ENCODE peak calls at places on chromosomes 6 and 20, in six cellular contexts. O is HepG2, E is HEK293T, P is WTC11, D is H1, U is GM12878. T is an unnamed sample.

GRCh38 chr6:29826271-29826670 is 1.4 kb upstream of the HLA-G start:
- DNase-seq in D (no peak), P (no peak), U (no peak), E (no peak), O (no peak), T (no peak)

GRCh38 chr20:22583773-22584629 is at the start of gene FOXA2:
- DNase-seq in D (peak; percentile 69), P (peak; percentile 61), O (peak; percentile 93), U (no peak), E (peak; percentile 17), T (no peak)

GRCh38 chr20:36093025-36093803 is 61.3 kb upstream of the EPB41L1 start:
- DNase-seq in D (no peak), O (no peak), U (no peak), P (no peak), E (no peak), T (no peak)

GRCh38 chr20:23230766-23231385 is 119.7 kb upstream of the NXT1 start:
- DNase-seq in D (peak; percentile 33), O (no peak), P (no peak), E (no peak), U (no peak), T (no peak)

GRCh38 chr6:159890201-159890600 is 587 bp upstream of the MAS1 start:
- DNase-seq in O (no peak), E (no peak), P (no peak), D (no peak), U (no peak), T (no peak)

GRCh38 chr20:48614593-48615274 is 213.1 kb downstream of the PREX1 start:
- DNase-seq in P (no peak), D (no peak), O (no peak), U (no peak), E (no peak), T (no peak)

GRCh38 chr6:29748391-29749352 is 25.4 kb downstream of the HLA-F start:
- DNase-seq in P (peak; percentile 91), U (no peak), O (peak; percentile 82), D (peak; percentile 91), E (peak; percentile 88), T (peak; percentile 69)

GRCh38 chr6:80642452-80642851 is 536.0 kb downstream of the BCKDHB start:
- DNase-seq in U (no peak), O (no peak), D (no peak), P (no peak), E (no peak), T (no peak)

GRCh38 chr6:158517581-158517980 is 42.3 kb upstream of the TMEM181 start:
- DNase-seq in D (no peak), O (no peak), U (peak; percentile 77), P (no peak), E (no peak), T (no peak)

GRCh38 chr6:136968831-136969230 is 46.7 kb downstream of the SLC35D3 start:
- DNase-seq in D (no peak), U (no peak), P (no peak), O (no peak), E (no peak), T (no peak)

GRCh38 chr20:3222635-3223600 is 13.6 kb downstream of the ITPA start:
- DNase-seq in P (no peak), E (no peak), D (no peak), U (no peak), O (peak; percentile 99), T (no peak)

GRCh38 chr6:125831660-125832059 is 40.9 kb downstream of the NCOA7 start:
- DNase-seq in P (no peak), O (no peak), U (no peak), E (no peak), D (no peak), T (no peak)

GRCh38 chr20:57473246-57474042 is 51.5 kb downstream of the CTCFL start:
- DNase-seq in D (no peak), P (peak; percentile 21), E (peak; percentile 30), O (no peak), U (peak; percentile 68), T (no peak)

GRCh38 chr6:156953478-156954146 is 176.4 kb downstream of the ARID1B start:
- DNase-seq in U (no peak), P (no peak), O (peak; percentile 95), E (peak; percentile 85), D (no peak), T (peak; percentile 42)

GRCh38 chr6:151240036-151240685 is 394 bp downstream of the AKAP12 start:
- DNase-seq in U (no peak), O (no peak), D (peak; percentile 85), P (peak; percentile 89), E (peak; percentile 87), T (peak; percentile 59)

GRCh38 chr6:31513456-31514165 is 15.2 kb upstream of the MCCD1 start:
- DNase-seq in P (no peak), O (no peak), D (no peak), E (no peak), U (no peak), T (no peak)

GRCh38 chr20:8431538-8432434 is 299.7 kb downstream of the PLCB1 start:
- DNase-seq in O (no peak), P (peak; percentile 14), E (no peak), D (no peak), U (no peak), T (no peak)

GRCh38 chr6:111503660-111504059 is 20.6 kb upstream of the REV3L start:
- DNase-seq in E (peak; percentile 56), O (peak; percentile 35), D (no peak), U (no peak), P (no peak), T (no peak)

GRCh38 chr20:16349518-16350295 is 223.5 kb downstream of the KIF16B start:
- DNase-seq in O (no peak), U (no peak), E (no peak), P (no peak), D (no peak), T (no peak)

GRCh38 chr6:137699036-137699683 is 167.9 kb upstream of the TNFAIP3 start:
- DNase-seq in P (no peak), E (no peak), D (no peak), U (no peak), O (no peak), T (no peak)

GRCh38 chr6:81451787-81452186 is 300.7 kb downstream of the TENT5A start:
- DNase-seq in D (no peak), U (no peak), O (peak; percentile 69), P (no peak), E (peak; percentile 6), T (peak; percentile 98)

GRCh38 chr6:85612690-85613474 is 19.2 kb upstream of the SNX14 start:
- DNase-seq in P (no peak), E (no peak), D (no peak), U (no peak), O (no peak), T (no peak)

GRCh38 chr20:56391037-56391436 is 978 bp downstream of the AURKA start:
- DNase-seq in D (no peak), U (no peak), E (no peak), O (no peak), P (no peak), T (no peak)

GRCh38 chr6:168055696-168056489 is 23.1 kb downstream of the FRMD1 start:
- DNase-seq in P (no peak), E (no peak), U (no peak), O (no peak), D (no peak), T (no peak)

GRCh38 chr20:61925555-61926252 is 140.0 kb downstream of the TAF4 start:
- DNase-seq in E (peak; percentile 44), D (no peak), P (no peak), U (no peak), O (no peak), T (peak; percentile 24)

GRCh38 chr6:35687658-35688604 is 784 bp downstream of the FKBP5 start:
- DNase-seq in E (peak; percentile 55), O (no peak), P (peak; percentile 74), U (peak; percentile 25), D (peak; percentile 78), T (peak; percentile 18)

GRCh38 chr6:129844118-129844891 is 16.8 kb downstream of the TMEM244 start:
- DNase-seq in D (no peak), U (no peak), P (no peak), E (peak; percentile 21), O (no peak), T (peak; percentile 60)

GRCh38 chr6:13375360-13375878 is 47.1 kb upstream of the TBC1D7 start:
- DNase-seq in E (no peak), D (no peak), P (no peak), O (no peak), U (peak; percentile 95), T (no peak)

GRCh38 chr6:109019911-109020310 is 74.7 kb downstream of the SESN1 start:
- DNase-seq in D (no peak), O (no peak), P (no peak), E (no peak), U (no peak), T (no peak)

GRCh38 chr6:158417760-158418098 is 105.5 kb downstream of the TULP4 start:
- DNase-seq in P (no peak), U (no peak), E (no peak), O (no peak), D (no peak), T (no peak)

GRCh38 chr6:157267654-157268053 is 55.7 kb downstream of the TMEM242 start:
- DNase-seq in P (no peak), U (no peak), E (no peak), O (no peak), D (no peak), T (no peak)

DNA sequence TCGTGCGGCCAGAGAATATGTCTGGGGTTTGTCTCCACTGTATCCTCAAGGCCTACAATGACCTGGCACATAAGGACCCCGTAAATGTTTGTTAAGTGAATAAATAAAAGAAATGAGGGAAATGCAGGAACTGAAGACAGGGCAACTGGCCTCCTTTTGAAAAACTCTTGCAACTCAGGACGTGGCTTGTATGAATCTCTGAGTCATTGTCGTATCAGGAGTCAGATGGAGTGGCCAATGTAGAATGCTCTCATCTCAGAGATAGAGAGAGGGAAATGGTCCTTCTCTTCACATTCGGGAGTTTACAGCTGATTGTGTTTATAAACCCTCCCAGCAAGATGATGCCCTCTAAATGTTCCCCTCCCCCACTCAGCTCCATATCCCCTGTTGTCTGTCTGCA is 57.1 kb downstream of the UST start:
- DNase-seq in P (no peak), U (no peak), E (no peak), O (no peak), D (no peak), T (no peak)
- TF ChIP-seq SP1 in P (no peak), U (no peak), E (no peak), O (no peak), D (no peak), T (no peak)

DNA sequence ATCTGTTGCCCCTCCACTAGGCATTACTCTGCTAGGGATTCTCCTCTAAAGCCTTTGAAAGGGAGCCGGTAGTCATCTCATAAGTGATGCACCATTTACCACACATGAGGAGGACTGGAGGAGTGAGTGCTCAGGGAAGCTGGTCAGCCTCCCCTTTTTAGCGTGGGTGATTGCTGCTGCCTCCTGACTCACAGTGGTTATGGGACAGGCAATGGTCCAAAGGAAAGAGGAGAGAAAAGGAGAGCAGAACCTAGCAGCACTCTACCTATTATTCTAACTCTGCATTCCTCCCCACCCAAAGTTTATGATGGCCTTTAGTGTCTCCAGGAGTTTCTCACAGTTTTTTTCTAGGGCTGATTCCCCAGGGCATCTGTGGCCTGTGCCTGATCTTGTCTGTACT is 36.3 kb upstream of the GCLC start:
- DNase-seq in U (no peak), O (no peak), D (no peak), P (no peak), E (peak; percentile 22), T (no peak)
- TF ChIP-seq SP1 in U (no peak), O (no peak), D (no peak), P (no peak), E (no peak), T (no peak)

GRCh38 chr6:134193536-134194521 is 124.1 kb downstream of the SGK1 start:
- DNase-seq in P (no peak), O (no peak), E (no peak), U (no peak), D (no peak), T (no peak)
- TF ChIP-seq SP1 in P (no peak), O (no peak), E (no peak), U (no peak), D (no peak), T (no peak)

GRCh38 chr6:170305772-170306323 is 710 bp upstream of the FAM120B start:
- DNase-seq in U (no peak), P (no peak), O (no peak), E (no peak), D (no peak), T (no peak)
- TF ChIP-seq SP1 in U (no peak), P (no peak), O (no peak), E (no peak), D (no peak), T (no peak)

T was measured in HCT116.